ENCODE peak calls at places on chromosomes 2 and 18, in eight cellular contexts. W is H1, K is neural progenitor cell, J is HCT116, Q is K562, I is GM23248, C is mesenchymal stem cell, A is hepatocyte. P is an unnamed sample.

GRCh38 chr2:4188561-4188960 is 485.2 kb downstream of the DCDC2C start:
- DNase-seq in W (no peak), K (no peak), J (no peak), Q (no peak), I (no peak), C (no peak), A (no peak), P (no peak)

GRCh38 chr18:56112013-56112749 is 524.2 kb upstream of the TCF4 start:
- DNase-seq in W (no peak), K (no peak), J (no peak), Q (no peak), I (peak; percentile 60), C (no peak), A (no peak), P (no peak)

GRCh38 chr18:48831802-48832201 is 119.0 kb downstream of the SMAD7 start:
- DNase-seq in W (no peak), K (no peak), J (no peak), Q (no peak), I (no peak), C (no peak), A (no peak), P (no peak)

GRCh38 chr2:11554430-11554764 is 20.6 kb downstream of the GREB1 start:
- DNase-seq in W (no peak), K (no peak), J (no peak), Q (no peak), I (no peak), C (no peak), A (no peak), P (no peak)

GRCh38 chr18:10453885-10454772 is at the start of gene APCDD1:
- DNase-seq in W (peak; percentile 75), K (peak; percentile 90), J (no peak), Q (peak; percentile 20), I (peak; percentile 55), C (peak; percentile 53), A (peak; percentile 90), P (peak; percentile 47)

GRCh38 chr2:43241558-43241957 is 15.2 kb upstream of the ZFP36L2 start:
- DNase-seq in W (no peak), K (no peak), J (no peak), Q (no peak), I (no peak), C (no peak), A (no peak), P (no peak)

GRCh38 chr2:190283783-190284182 is 35.8 kb downstream of the HIBCH start:
- DNase-seq in W (no peak), K (no peak), J (no peak), Q (no peak), I (peak; percentile 76), C (no peak), A (no peak), P (no peak)

GRCh38 chr18:48922801-48923730 is 27.7 kb downstream of the SMAD7 start:
- DNase-seq in W (no peak), K (peak; percentile 27), J (no peak), Q (peak; percentile 77), I (peak; percentile 96), C (peak; percentile 96), A (peak; percentile 87), P (no peak)

GRCh38 chr2:205145888-205146287 is 536.4 kb upstream of the NRP2 start:
- DNase-seq in W (no peak), K (no peak), J (no peak), Q (no peak), I (no peak), C (no peak), A (no peak), P (no peak)

GRCh38 chr2:120540719-120541552 is 194.7 kb upstream of the GLI2 start:
- DNase-seq in W (no peak), K (no peak), J (no peak), Q (no peak), I (no peak), C (no peak), A (no peak), P (peak; percentile 18)

GRCh38 chr18:45876131-45876530 is 50.7 kb downstream of the SIGLEC15 start:
- DNase-seq in W (no peak), K (peak; percentile 19), J (no peak), Q (no peak), I (no peak), C (no peak), A (no peak), P (no peak)

GRCh38 chr2:239778042-239778811 is 246.9 kb downstream of the NDUFA10 start:
- DNase-seq in W (no peak), K (no peak), J (no peak), Q (no peak), I (no peak), C (no peak), A (no peak), P (no peak)

GRCh38 chr18:53886066-53886465 is 338.4 kb downstream of the MBD2 start:
- DNase-seq in W (no peak), K (no peak), J (no peak), Q (no peak), I (no peak), C (no peak), A (no peak), P (no peak)

GRCh38 chr2:16978291-16978690 is 312.7 kb upstream of the CYRIA start:
- DNase-seq in W (no peak), K (no peak), J (no peak), Q (no peak), I (no peak), C (no peak), A (no peak), P (peak; percentile 70)

DNA sequence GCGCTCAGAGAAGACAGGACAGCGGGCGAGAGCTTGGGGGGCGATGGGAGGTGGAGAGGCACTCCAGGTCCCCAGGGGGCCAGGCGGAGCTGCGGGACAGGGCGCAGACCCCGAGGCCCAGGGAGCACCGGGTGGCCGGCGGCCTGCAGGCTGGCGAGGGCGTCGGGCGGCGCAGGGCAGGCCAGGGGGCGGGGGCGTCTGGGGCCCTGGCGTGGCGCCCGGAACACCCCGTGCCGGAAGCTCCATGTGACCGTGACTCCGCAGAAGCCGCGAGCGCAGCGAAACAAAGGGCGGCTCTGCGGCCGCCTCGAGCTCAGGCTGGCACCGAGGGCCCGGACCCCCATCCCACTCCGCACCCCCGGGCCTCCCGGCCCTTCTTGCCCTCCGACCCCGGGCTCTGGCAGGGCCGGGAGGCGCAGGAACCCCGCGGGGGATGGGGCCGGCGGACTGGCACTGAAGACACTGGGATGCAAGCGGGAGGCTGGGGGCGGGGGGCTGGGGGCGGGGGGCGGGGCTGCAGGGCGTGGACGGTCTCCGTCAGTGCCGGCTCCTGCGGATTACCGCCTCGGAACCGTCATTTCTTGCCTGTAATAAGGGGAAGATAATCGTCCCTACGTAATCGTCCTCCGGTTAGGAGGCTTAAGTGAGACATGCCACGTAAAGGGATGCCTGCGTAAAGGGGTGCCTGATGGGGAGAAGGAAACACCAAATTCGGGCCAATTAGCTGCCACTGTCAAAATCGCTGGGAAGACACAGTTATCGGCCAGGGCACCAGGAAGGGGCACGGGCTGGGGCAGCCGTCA is 19.2 kb downstream of the SH2D6 start:
- DNase-seq in W (peak; percentile 82), K (peak; percentile 70), J (no peak), Q (peak; percentile 86), I (peak; percentile 92), C (peak; percentile 93), A (peak; percentile 93), P (peak; percentile 50)
- H2AFZ ChIP-seq in W (peak overlapping the region; percentile 54), K (peak overlapping the region; percentile 88), J (no peak overlapping the region), Q (peak overlapping the region; percentile 86), I (peak overlapping the region; percentile 81), C (peak overlapping the region; percentile 18), A (peak overlapping the region; percentile 76), P (peak overlapping the region; percentile 85)

DNA sequence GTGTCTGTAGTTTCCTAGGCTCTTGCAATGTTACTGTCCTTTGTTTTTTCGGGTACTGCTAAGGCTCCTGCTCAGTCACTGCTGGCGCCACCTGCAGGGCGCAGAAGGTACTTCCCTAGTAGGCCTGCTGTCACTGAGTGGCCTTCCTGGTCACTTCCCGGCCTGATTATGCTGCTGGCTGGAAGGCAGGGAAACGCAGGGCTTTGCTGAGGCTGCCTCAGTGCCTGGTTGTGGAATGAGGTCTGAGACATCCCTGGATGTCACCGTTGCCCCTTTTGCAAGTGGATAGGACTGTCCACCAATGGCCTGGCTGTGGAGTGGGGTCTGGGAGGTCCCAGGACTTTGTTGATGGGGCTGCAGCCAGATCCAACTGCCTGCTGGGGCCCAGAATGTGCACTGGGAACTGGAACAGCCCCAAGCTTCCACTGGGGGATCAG is 13.1 kb downstream of the DAW1 start:
- DNase-seq in W (peak; percentile 93), K (peak; percentile 82), J (peak; percentile 73), Q (peak; percentile 63), I (peak; percentile 68), C (peak; percentile 78), A (peak; percentile 78), P (peak; percentile 91)
- H2AFZ ChIP-seq in W (peak overlapping the region; percentile 63), K (peak overlapping the region; percentile 44), J (peak overlapping the region; percentile 89), Q (peak overlapping the region; percentile 14), I (peak overlapping the region; percentile 60), C (peak overlapping the region; percentile 61), A (no peak overlapping the region), P (no peak overlapping the region)

GRCh38 chr18:23885750-23886149 is 128.8 kb upstream of the TTC39C start:
- DNase-seq in W (no peak), K (no peak), J (no peak), Q (no peak), I (no peak), C (no peak), A (no peak), P (no peak)
- H2AFZ ChIP-seq in W (no peak overlapping the region), K (no peak overlapping the region), J (no peak overlapping the region), Q (no peak overlapping the region), I (no peak overlapping the region), C (no peak overlapping the region), A (no peak overlapping the region), P (no peak overlapping the region)

GRCh38 chr2:201730651-201731280 is 32.3 kb upstream of the MPP4 start:
- DNase-seq in W (no peak), K (no peak), J (no peak), Q (no peak), I (no peak), C (no peak), A (no peak), P (no peak)

GRCh38 chr2:201735486-201735885 is 37.0 kb upstream of the MPP4 start:
- DNase-seq in W (no peak), K (no peak), J (no peak), Q (no peak), I (no peak), C (no peak), A (no peak), P (no peak)

GRCh38 chr2:201733544-201733943 is 35.1 kb upstream of the MPP4 start:
- DNase-seq in W (no peak), K (no peak), J (no peak), Q (no peak), I (peak; percentile 27), C (no peak), A (no peak), P (no peak)

DNA sequence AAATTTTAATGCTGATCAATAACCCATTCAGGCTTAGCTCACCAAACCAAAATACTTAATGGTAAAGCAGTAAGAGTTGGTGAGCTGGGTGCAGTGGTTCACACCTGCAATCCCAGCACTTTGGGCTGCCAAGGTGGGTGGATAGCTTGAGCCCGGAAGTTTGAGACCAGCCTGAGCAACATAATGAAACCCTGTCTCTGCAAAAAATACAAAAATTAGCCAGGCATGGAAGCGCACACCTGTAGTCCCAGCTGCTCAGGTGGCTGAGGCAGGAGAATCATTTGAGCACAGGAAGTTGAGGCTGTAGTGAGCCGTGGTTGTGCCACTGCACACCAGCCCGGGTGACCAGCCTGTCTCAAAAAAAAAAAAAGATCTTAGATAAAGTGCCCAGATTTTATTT is 35.7 kb upstream of the MPP4 start:
- DNase-seq in W (no peak), K (no peak), J (no peak), Q (no peak), I (no peak), C (no peak), A (no peak), P (no peak)
- H2AFZ ChIP-seq in W (no peak overlapping the region), K (no peak overlapping the region), J (no peak overlapping the region), Q (no peak overlapping the region), I (no peak overlapping the region), C (no peak overlapping the region), A (no peak overlapping the region), P (no peak overlapping the region)

GRCh38 chr18:42374961-42375360 is 419.9 kb downstream of the PIK3C3 start:
- DNase-seq in W (no peak), K (no peak), J (no peak), Q (no peak), I (no peak), C (no peak), A (no peak), P (no peak)
- H2AFZ ChIP-seq in W (no peak overlapping the region), K (no peak overlapping the region), J (no peak overlapping the region), Q (no peak overlapping the region), I (no peak overlapping the region), C (no peak overlapping the region), A (no peak overlapping the region), P (no peak overlapping the region)

P was measured in trophoblast cell.